ENCODE peak calls at places on chromosome 5, in four cellular contexts. I, D, M and N are unnamed samples.

GRCh38 chr5:93598141-93598996 is 15.3 kb downstream of the NR2F1 start:
- DNase-seq in D (no peak), I (no peak), M (no peak), N (no peak)

GRCh38 chr5:94180761-94181160 is 437.6 kb downstream of the KIAA0825 start:
- DNase-seq in D (no peak), I (no peak), M (no peak), N (no peak)

GRCh38 chr5:76732405-76733048 is 16.6 kb downstream of the F2R start:
- DNase-seq in M (no peak), I (no peak), D (no peak), N (no peak)

GRCh38 chr5:99320461-99320860 is 391.7 kb upstream of the CHD1 start:
- DNase-seq in D (no peak), I (no peak), M (no peak), N (peak)

GRCh38 chr5:128163991-128164390 is 80.4 kb downstream of the SLC12A2 start:
- DNase-seq in I (no peak), M (no peak), D (no peak), N (no peak)

GRCh38 chr5:170082701-170083100 is 23.0 kb upstream of the FOXI1 start:
- DNase-seq in M (no peak), I (no peak), D (no peak), N (no peak)

GRCh38 chr5:53257806-53258373 is 148.3 kb upstream of the MOCS2 start:
- DNase-seq in M (no peak), I (no peak), D (no peak), N (no peak)

GRCh38 chr5:10536931-10537579 is 26.8 kb upstream of the ANKRD33B start:
- DNase-seq in I (no peak), D (no peak), M (no peak), N (no peak)

GRCh38 chr5:68950111-68950510 is 143.7 kb upstream of the SLC30A5 start:
- DNase-seq in M (no peak), I (no peak), D (no peak), N (no peak)

GRCh38 chr5:15715966-15716365 is 216.0 kb downstream of the FBXL7 start:
- DNase-seq in D (no peak), M (no peak), I (no peak), N (no peak)

GRCh38 chr5:81183811-81184748 is 49.0 kb upstream of the CKMT2 start:
- DNase-seq in D (no peak), I (no peak), M (no peak), N (no peak)

GRCh38 chr5:14063117-14063516 is 80.0 kb upstream of the TRIO start:
- DNase-seq in M (no peak), I (no peak), D (no peak), N (no peak)

GRCh38 chr5:14443665-14444064 is 137.9 kb upstream of the OTULINL start:
- DNase-seq in D (no peak), M (no peak), I (no peak), N (no peak)

GRCh38 chr5:72234265-72234700 is 85.8 kb downstream of the MRPS27 start:
- DNase-seq in D (no peak), I (peak), M (peak), N (peak)

GRCh38 chr5:157486861-157487260 is 26.8 kb downstream of the NIPAL4 start:
- DNase-seq in D (no peak), M (no peak), I (no peak), N (no peak)

GRCh38 chr5:162684145-162684544 is 616.6 kb downstream of the GABRG2 start:
- DNase-seq in D (no peak), I (no peak), M (no peak), N (no peak)

GRCh38 chr5:79759436-79759835 is 69.8 kb downstream of the CMYA5 start:
- DNase-seq in D (no peak), I (no peak), M (no peak), N (no peak)

GRCh38 chr5:177362871-177363507 is 5.3 kb downstream of the RGS14 start:
- DNase-seq in I (peak), M (no peak), D (no peak), N (peak)

GRCh38 chr5:147436596-147436995 is 73.3 kb downstream of the DPYSL3 start:
- DNase-seq in I (no peak), M (no peak), D (no peak), N (no peak)

GRCh38 chr5:81422671-81423070 is 28.7 kb upstream of the ACOT12 start:
- DNase-seq in I (no peak), D (peak), M (no peak), N (no peak)

GRCh38 chr5:133322743-133323142 is 270.9 kb downstream of the HSPA4 start:
- DNase-seq in I (no peak), M (no peak), D (no peak), N (no peak)

GRCh38 chr5:159091051-159091450 is 8.7 kb downstream of the EBF1 start:
- DNase-seq in M (no peak), D (no peak), I (no peak), N (no peak)

GRCh38 chr5:170429014-170429413 is 39.8 kb upstream of the KCNMB1 start:
- DNase-seq in M (no peak), D (no peak), I (no peak), N (peak)

GRCh38 chr5:16552666-16553343 is 64.0 kb downstream of the RETREG1 start:
- DNase-seq in M (no peak), D (peak), I (peak), N (peak)

GRCh38 chr5:108642170-108642906 is 105.4 kb upstream of the FER start:
- DNase-seq in M (peak), D (peak), I (peak), N (peak)

GRCh38 chr5:123084730-123085605 is 4.1 kb upstream of the PRDM6 start:
- DNase-seq in M (no peak), I (no peak), D (no peak), N (peak)

GRCh38 chr5:103356344-103357091 is 98.0 kb downstream of the MACIR start:
- DNase-seq in M (no peak), I (no peak), D (no peak), N (no peak)

GRCh38 chr5:68771221-68771620 is 322.6 kb upstream of the SLC30A5 start:
- DNase-seq in M (no peak), D (no peak), I (no peak), N (no peak)

GRCh38 chr5:89946514-89946913 is 463.0 kb downstream of the CETN3 start:
- DNase-seq in D (no peak), M (no peak), I (no peak), N (no peak)

GRCh38 chr5:3210531-3210930 is 385.1 kb upstream of the IRX1 start:
- DNase-seq in I (no peak), M (no peak), D (no peak), N (no peak)

GRCh38 chr5:142654578-142655042 is 31.3 kb downstream of the FGF1 start:
- DNase-seq in D (no peak), I (no peak), M (no peak), N (peak)

GRCh38 chr5:126681970-126682369 is 81.2 kb downstream of the PHAX start:
- DNase-seq in M (no peak), I (no peak), D (no peak), N (no peak)

GRCh38 chr5:117621921-117622320 is 1047.3 kb upstream of the SEMA6A start:
- DNase-seq in D (no peak), M (no peak), I (no peak), N (no peak)

GRCh38 chr5:176151286-176151685 is 86.9 kb upstream of the SIMC1 start:
- DNase-seq in D (no peak), I (no peak), M (no peak), N (no peak)

GRCh38 chr5:83368317-83368716 is 103.2 kb upstream of the VCAN start:
- DNase-seq in I (no peak), M (no peak), D (no peak), N (no peak)

GRCh38 chr5:169875091-169875727 is 105.1 kb downstream of the INSYN2B start:
- DNase-seq in M (no peak), I (no peak), D (no peak), N (no peak)

GRCh38 chr5:35239911-35240610 is 9.8 kb upstream of the PRLR start:
- DNase-seq in M (no peak), D (no peak), I (no peak), N (no peak)

GRCh38 chr5:9715891-9716335 is 85.8 kb upstream of the TAS2R1 start:
- DNase-seq in I (no peak), M (no peak), D (no peak), N (peak)

DNA sequence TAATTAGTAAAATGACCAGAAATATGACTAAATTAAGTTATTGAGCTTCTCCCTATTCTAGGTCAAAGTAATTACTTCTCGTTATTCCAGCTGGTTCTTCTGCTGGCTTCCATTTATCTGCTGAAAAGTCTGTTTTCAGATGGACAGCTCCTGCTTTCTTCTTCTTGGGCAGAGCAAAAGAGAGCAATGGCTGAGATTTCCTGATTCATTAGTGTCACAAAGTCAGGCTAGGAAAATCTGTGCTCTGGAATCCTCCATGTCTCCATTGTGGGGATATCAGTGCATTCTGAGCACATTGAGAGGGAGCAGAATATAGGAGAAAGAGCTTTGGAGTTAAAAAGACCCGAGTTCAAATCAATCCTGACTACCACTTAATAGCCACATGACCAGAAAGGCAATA is 33.7 kb upstream of the NRG2 start:
- DNase-seq in M (no peak), D (no peak), I (no peak), N (no peak)
- TF ChIP-seq REST in M (peak), D (no peak), I (no peak), N (peak)

DNA sequence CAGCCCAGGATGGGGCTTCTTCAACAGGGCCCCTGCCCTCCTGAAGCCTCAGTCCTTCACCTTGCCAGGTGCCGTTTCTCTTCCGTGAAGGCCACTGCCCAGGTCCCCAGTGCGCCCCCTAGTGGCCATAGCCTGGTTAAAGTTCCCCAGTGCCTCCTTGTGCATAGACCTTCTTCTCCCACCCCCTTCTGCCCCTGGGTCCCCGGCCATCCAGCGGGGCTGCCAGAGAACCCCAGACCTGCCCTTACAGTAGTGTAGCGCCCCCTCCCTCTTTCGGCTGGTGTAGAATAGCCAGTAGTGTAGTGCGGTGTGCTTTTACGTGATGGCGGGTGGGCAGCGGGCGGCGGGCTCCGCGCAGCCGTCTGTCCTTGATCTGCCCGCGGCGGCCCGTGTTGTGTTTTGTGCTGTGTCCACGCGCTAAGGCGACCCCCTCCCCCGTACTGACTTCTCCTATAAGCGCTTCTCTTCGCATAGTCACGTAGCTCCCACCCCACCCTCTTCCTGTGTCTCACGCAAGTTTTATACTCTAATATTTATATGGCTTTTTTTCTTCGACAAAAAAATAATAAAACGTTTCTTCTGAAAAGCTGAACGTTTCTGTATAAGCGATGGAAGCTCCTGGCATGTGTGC is 23.6 kb downstream of the PCDHGC5 start:
- DNase-seq in M (no peak), I (peak), D (peak), N (peak)
- TF ChIP-seq CTCF in M (peak), I (peak), D (peak), N (peak)

GRCh38 chr5:172769598-172770373 is 1.2 kb downstream of the DUSP1 start:
- DNase-seq in M (no peak), D (no peak), I (no peak), N (peak)
- TF ChIP-seq POLR2AphosphoS5 in M (peak), D (peak), I (no peak), N (no peak)

GRCh38 chr5:1344975-1345838 is at the start of gene CLPTM1L:
- DNase-seq in M (peak), D (peak), I (peak), N (peak)

GRCh38 chr5:1342268-1342667 is 2.6 kb downstream of the CLPTM1L start:
- DNase-seq in D (no peak), I (no peak), M (no peak), N (no peak)

GRCh38 chr5:1345876-1346626 is 1.2 kb upstream of the CLPTM1L start:
- DNase-seq in D (no peak), M (no peak), I (peak), N (no peak)

GRCh38 chr5:1343315-1343751 is 1.6 kb downstream of the CLPTM1L start:
- DNase-seq in D (no peak), M (no peak), I (no peak), N (no peak)

DNA sequence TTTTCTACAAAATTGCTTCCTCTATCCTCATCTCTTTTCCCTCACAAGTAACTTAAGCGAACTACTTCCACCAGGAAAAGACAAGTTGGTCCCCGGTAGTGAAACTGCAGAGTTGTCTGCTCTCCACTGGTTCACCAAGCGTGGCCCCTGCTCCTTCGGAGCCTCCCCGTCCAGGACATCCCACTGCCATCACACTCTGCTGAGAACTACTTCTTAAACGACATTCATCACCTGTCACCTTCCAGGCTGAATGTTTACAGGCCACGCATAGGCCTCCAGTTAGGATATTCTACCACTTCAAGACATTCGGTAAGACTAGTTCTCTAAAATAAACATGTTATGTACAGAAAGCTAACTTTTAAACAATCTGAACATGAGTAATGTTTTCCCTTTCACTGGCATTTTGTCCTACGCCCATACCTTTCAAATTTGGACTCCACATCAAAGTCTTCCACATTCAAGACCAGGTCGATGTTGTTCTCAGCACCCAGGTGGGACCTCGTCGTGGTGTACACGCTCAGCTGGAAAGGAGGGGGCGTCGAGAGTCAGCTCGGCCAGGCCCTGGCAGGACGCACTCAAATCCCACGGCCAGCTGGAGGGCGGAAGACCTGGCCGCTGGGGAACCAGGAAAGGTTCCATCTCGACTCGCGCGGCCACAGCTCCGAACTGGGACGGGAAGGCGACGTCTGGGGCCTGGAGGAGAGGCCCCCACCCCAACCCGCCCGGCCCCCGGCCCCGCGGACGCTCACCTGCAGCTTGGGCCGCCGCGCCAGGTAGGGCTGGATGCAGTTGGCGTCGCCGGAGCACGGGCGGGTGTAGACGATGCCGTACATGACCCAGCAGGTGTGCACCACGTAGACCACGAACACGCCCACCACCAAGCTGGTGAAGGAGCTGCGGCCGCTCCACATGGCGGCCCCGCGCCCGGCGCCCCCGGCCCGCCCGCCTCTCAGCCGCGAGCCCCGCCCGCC is 683 bp downstream of the CLPTM1L start:
- DNase-seq in I (no peak), M (no peak), D (no peak), N (peak)
- TF ChIP-seq REST in I (no peak), M (no peak), D (no peak), N (no peak)